ENCODE peak calls at places on chromosome 4, in eight cellular contexts. One of them, this sample, is unnamed.
A peak's percentile ranks its signal among the peaks of the same experiment; 100 is the strongest.

GRCh38 chr4:81606166-81606565 is 134.5 kb upstream of the RASGEF1B start:
- DNase-seq in suprapubic skin: no peak
- DNase-seq in heart left ventricle: no peak
- DNase-seq in GM12892: no peak
- DNase-seq in HepG2: no peak
- DNase-seq in body of pancreas: no peak
- DNase-seq in GM12891: no peak
- DNase-seq in A549: no peak
- DNase-seq in this sample: no peak

GRCh38 chr4:105520819-105521790 is 31.3 kb upstream of the ARHGEF38 start:
- DNase-seq in suprapubic skin: no peak
- DNase-seq in heart left ventricle: peak; percentile 20
- DNase-seq in GM12892: peak; percentile 26
- DNase-seq in HepG2: peak; percentile 35
- DNase-seq in body of pancreas: peak; percentile 51
- DNase-seq in GM12891: peak; percentile 22
- DNase-seq in A549: peak; percentile 34
- DNase-seq in this sample: peak; percentile 69

GRCh38 chr4:73721901-73722300 is 18.5 kb upstream of the CXCL8 start:
- DNase-seq in suprapubic skin: no peak
- DNase-seq in heart left ventricle: no peak
- DNase-seq in GM12892: no peak
- DNase-seq in HepG2: no peak
- DNase-seq in body of pancreas: no peak
- DNase-seq in GM12891: no peak
- DNase-seq in A549: no peak
- DNase-seq in this sample: no peak

GRCh38 chr4:132056466-132056865 is 1092.6 kb upstream of the PCDH10 start:
- DNase-seq in suprapubic skin: no peak
- DNase-seq in heart left ventricle: no peak
- DNase-seq in GM12892: no peak
- DNase-seq in HepG2: no peak
- DNase-seq in body of pancreas: no peak
- DNase-seq in GM12891: no peak
- DNase-seq in A549: no peak
- DNase-seq in this sample: no peak

GRCh38 chr4:6463311-6464289 is 8.8 kb downstream of the PPP2R2C start:
- DNase-seq in suprapubic skin: peak; percentile 46
- DNase-seq in heart left ventricle: peak; percentile 5
- DNase-seq in GM12892: no peak
- DNase-seq in HepG2: no peak
- DNase-seq in body of pancreas: no peak
- DNase-seq in GM12891: no peak
- DNase-seq in A549: no peak
- DNase-seq in this sample: no peak

GRCh38 chr4:139886798-139887197 is 221.2 kb downstream of the MGST2 start:
- DNase-seq in suprapubic skin: no peak
- DNase-seq in heart left ventricle: no peak
- DNase-seq in GM12892: no peak
- DNase-seq in HepG2: no peak
- DNase-seq in body of pancreas: no peak
- DNase-seq in GM12891: no peak
- DNase-seq in A549: no peak
- DNase-seq in this sample: no peak

GRCh38 chr4:28229092-28229491 is 1368.5 kb downstream of the STIM2 start:
- DNase-seq in suprapubic skin: no peak
- DNase-seq in heart left ventricle: no peak
- DNase-seq in GM12892: no peak
- DNase-seq in HepG2: no peak
- DNase-seq in body of pancreas: no peak
- DNase-seq in GM12891: no peak
- DNase-seq in A549: peak; percentile 14
- DNase-seq in this sample: no peak

GRCh38 chr4:122458625-122459024 is 2.1 kb upstream of the IL2 start:
- DNase-seq in suprapubic skin: no peak
- DNase-seq in heart left ventricle: no peak
- DNase-seq in GM12892: peak; percentile 1
- DNase-seq in HepG2: no peak
- DNase-seq in body of pancreas: no peak
- DNase-seq in GM12891: no peak
- DNase-seq in A549: no peak
- DNase-seq in this sample: no peak

GRCh38 chr4:164383187-164384181 is 370.4 kb upstream of the SMIM31 start:
- DNase-seq in suprapubic skin: no peak
- DNase-seq in heart left ventricle: no peak
- DNase-seq in GM12892: no peak
- DNase-seq in HepG2: no peak
- DNase-seq in body of pancreas: peak; percentile 13
- DNase-seq in GM12891: no peak
- DNase-seq in A549: peak; percentile 0
- DNase-seq in this sample: peak; percentile 21

GRCh38 chr4:30720021-30720655 is at the start of gene PCDH7:
- DNase-seq in suprapubic skin: no peak
- DNase-seq in heart left ventricle: peak; percentile 30
- DNase-seq in GM12892: peak; percentile 3
- DNase-seq in HepG2: no peak
- DNase-seq in body of pancreas: no peak
- DNase-seq in GM12891: no peak
- DNase-seq in A549: peak; percentile 21
- DNase-seq in this sample: no peak

GRCh38 chr4:22492987-22493386 is 22.9 kb downstream of the ADGRA3 start:
- DNase-seq in suprapubic skin: no peak
- DNase-seq in heart left ventricle: no peak
- DNase-seq in GM12892: no peak
- DNase-seq in HepG2: no peak
- DNase-seq in body of pancreas: no peak
- DNase-seq in GM12891: no peak
- DNase-seq in A549: no peak
- DNase-seq in this sample: no peak

GRCh38 chr4:122772311-122772710 is 39.8 kb downstream of the BBS12 start:
- DNase-seq in suprapubic skin: no peak
- DNase-seq in heart left ventricle: no peak
- DNase-seq in GM12892: no peak
- DNase-seq in HepG2: no peak
- DNase-seq in body of pancreas: no peak
- DNase-seq in GM12891: no peak
- DNase-seq in A549: no peak
- DNase-seq in this sample: no peak

GRCh38 chr4:156815717-156816319 is 155.8 kb downstream of the PDGFC start:
- DNase-seq in suprapubic skin: no peak
- DNase-seq in heart left ventricle: no peak
- DNase-seq in GM12892: no peak
- DNase-seq in HepG2: no peak
- DNase-seq in body of pancreas: no peak
- DNase-seq in GM12891: no peak
- DNase-seq in A549: no peak
- DNase-seq in this sample: no peak

GRCh38 chr4:42671431-42672194 is 14.7 kb upstream of the ATP8A1 start:
- DNase-seq in suprapubic skin: no peak
- DNase-seq in heart left ventricle: no peak
- DNase-seq in GM12892: no peak
- DNase-seq in HepG2: no peak
- DNase-seq in body of pancreas: no peak
- DNase-seq in GM12891: no peak
- DNase-seq in A549: no peak
- DNase-seq in this sample: no peak

GRCh38 chr4:96912731-96913130 is 1072.8 kb downstream of the PDHA2 start:
- DNase-seq in suprapubic skin: no peak
- DNase-seq in heart left ventricle: no peak
- DNase-seq in GM12892: no peak
- DNase-seq in HepG2: no peak
- DNase-seq in body of pancreas: no peak
- DNase-seq in GM12891: no peak
- DNase-seq in A549: no peak
- DNase-seq in this sample: no peak

GRCh38 chr4:134201216-134202098 is at the start of gene PABPC4L:
- DNase-seq in suprapubic skin: peak; percentile 56
- DNase-seq in heart left ventricle: peak; percentile 70
- DNase-seq in GM12892: no peak
- DNase-seq in HepG2: no peak
- DNase-seq in body of pancreas: peak; percentile 16
- DNase-seq in GM12891: no peak
- DNase-seq in A549: peak; percentile 19
- DNase-seq in this sample: no peak

GRCh38 chr4:65416875-65417274 is 253.4 kb downstream of the EPHA5 start:
- DNase-seq in suprapubic skin: no peak
- DNase-seq in heart left ventricle: no peak
- DNase-seq in GM12892: no peak
- DNase-seq in HepG2: no peak
- DNase-seq in body of pancreas: peak; percentile 97
- DNase-seq in GM12891: no peak
- DNase-seq in A549: peak; percentile 7
- DNase-seq in this sample: no peak

GRCh38 chr4:184151988-184152485 is 65.6 kb downstream of the ENPP6 start:
- DNase-seq in suprapubic skin: no peak
- DNase-seq in heart left ventricle: no peak
- DNase-seq in GM12892: no peak
- DNase-seq in HepG2: no peak
- DNase-seq in body of pancreas: no peak
- DNase-seq in GM12891: no peak
- DNase-seq in A549: no peak
- DNase-seq in this sample: no peak

GRCh38 chr4:169249214-169249973 is 21.4 kb downstream of the SH3RF1 start:
- DNase-seq in suprapubic skin: no peak
- DNase-seq in heart left ventricle: no peak
- DNase-seq in GM12892: no peak
- DNase-seq in HepG2: peak; percentile 90
- DNase-seq in body of pancreas: no peak
- DNase-seq in GM12891: no peak
- DNase-seq in A549: peak; percentile 88
- DNase-seq in this sample: no peak

DNA sequence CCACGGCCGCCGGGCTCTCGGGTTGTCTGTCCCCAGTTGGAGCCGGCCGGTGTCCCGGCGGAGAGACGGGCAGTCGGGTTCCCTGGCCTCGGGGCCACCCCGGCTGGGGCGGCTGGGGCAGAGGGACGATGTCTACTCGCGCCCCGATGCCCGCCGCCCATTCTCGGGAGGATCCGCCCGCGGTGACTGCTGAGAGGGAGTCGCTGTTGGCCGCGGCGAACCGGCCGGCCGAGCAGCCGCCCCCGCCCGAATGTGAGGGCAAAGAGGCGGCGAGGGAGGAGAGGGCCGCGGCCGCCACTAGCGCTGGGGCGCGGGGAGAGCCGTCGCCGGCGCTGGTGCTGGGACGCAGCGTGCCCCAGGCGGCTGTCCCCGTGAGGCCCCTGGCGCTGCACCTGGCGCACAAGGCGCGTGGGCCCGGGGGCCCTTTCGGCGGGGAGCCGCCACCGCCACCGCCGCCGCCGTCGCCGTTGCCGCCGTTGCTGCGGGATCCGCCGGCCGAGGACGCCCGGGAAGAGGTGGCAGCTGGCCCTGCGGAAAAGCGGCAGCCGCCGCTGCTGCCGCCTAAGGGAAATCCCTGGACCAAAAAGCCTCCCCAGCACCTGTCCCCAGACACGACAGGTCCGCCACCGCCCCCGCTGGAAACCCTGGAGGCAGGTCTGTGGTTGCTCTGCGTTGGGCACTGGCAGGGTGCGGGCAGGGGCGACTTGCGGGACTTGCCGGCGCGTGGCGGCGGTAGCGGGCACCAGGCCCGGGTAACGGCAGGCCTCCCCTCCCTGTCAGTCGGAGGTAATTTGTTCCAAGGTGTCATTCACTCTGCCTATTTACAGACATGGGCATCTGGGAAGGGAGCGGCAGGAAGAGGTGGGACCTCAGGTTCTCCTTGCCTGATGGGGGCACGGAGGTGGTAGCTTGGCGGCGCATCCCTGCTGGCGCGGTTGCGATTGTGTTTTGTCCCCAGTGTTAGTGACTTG is 739 bp downstream of the LARP1B start:
- DNase-seq in suprapubic skin: peak; percentile 75
- DNase-seq in heart left ventricle: peak; percentile 59
- DNase-seq in GM12892: peak; percentile 52
- DNase-seq in HepG2: peak; percentile 64
- DNase-seq in body of pancreas: peak; percentile 73
- DNase-seq in GM12891: peak; percentile 51
- DNase-seq in A549: peak; percentile 71
- DNase-seq in this sample: peak; percentile 22
- TF ChIP-seq POLR2A in suprapubic skin: no peak
- TF ChIP-seq POLR2A in heart left ventricle: peak; percentile 27
- TF ChIP-seq POLR2A in GM12892: peak; percentile 15
- TF ChIP-seq POLR2A in HepG2: peak; percentile 61
- TF ChIP-seq POLR2A in body of pancreas: peak; percentile 72
- TF ChIP-seq POLR2A in GM12891: no peak
- TF ChIP-seq POLR2A in A549: no peak
- TF ChIP-seq POLR2A in this sample: no peak

GRCh38 chr4:113761682-113762060 is at the start of gene CAMK2D:
- DNase-seq in suprapubic skin: peak; percentile 87
- DNase-seq in heart left ventricle: peak; percentile 92
- DNase-seq in GM12892: peak; percentile 39
- DNase-seq in HepG2: peak; percentile 85
- DNase-seq in body of pancreas: peak; percentile 85
- DNase-seq in GM12891: peak; percentile 48
- DNase-seq in A549: peak; percentile 91
- DNase-seq in this sample: peak; percentile 74
- TF ChIP-seq POLR2A in suprapubic skin: no peak
- TF ChIP-seq POLR2A in heart left ventricle: peak; percentile 57
- TF ChIP-seq POLR2A in GM12892: no peak
- TF ChIP-seq POLR2A in HepG2: peak; percentile 53
- TF ChIP-seq POLR2A in body of pancreas: no peak
- TF ChIP-seq POLR2A in GM12891: no peak
- TF ChIP-seq POLR2A in A549: peak; percentile 31
- TF ChIP-seq POLR2A in this sample: peak; percentile 37

GRCh38 chr4:102760645-102761477 is at the start of gene MANBA:
- DNase-seq in suprapubic skin: peak; percentile 85
- DNase-seq in heart left ventricle: peak; percentile 89
- DNase-seq in GM12892: peak; percentile 92
- DNase-seq in HepG2: peak; percentile 63
- DNase-seq in body of pancreas: peak; percentile 81
- DNase-seq in GM12891: peak; percentile 92
- DNase-seq in A549: peak; percentile 72
- DNase-seq in this sample: peak; percentile 71
- TF ChIP-seq POLR2A in suprapubic skin: no peak
- TF ChIP-seq POLR2A in heart left ventricle: peak; percentile 72
- TF ChIP-seq POLR2A in GM12892: peak; percentile 92
- TF ChIP-seq POLR2A in HepG2: peak; percentile 70
- TF ChIP-seq POLR2A in body of pancreas: peak; percentile 74
- TF ChIP-seq POLR2A in GM12891: peak; percentile 91
- TF ChIP-seq POLR2A in A549: peak; percentile 72
- TF ChIP-seq POLR2A in this sample: peak; percentile 73

GRCh38 chr4:145180298-145181090 is at the start of gene OTUD4:
- DNase-seq in suprapubic skin: peak; percentile 94
- DNase-seq in heart left ventricle: peak; percentile 97
- DNase-seq in GM12892: peak; percentile 70
- DNase-seq in HepG2: peak; percentile 87
- DNase-seq in body of pancreas: peak; percentile 96
- DNase-seq in GM12891: peak; percentile 74
- DNase-seq in A549: peak; percentile 94
- DNase-seq in this sample: peak; percentile 86
- TF ChIP-seq POLR2A in suprapubic skin: no peak
- TF ChIP-seq POLR2A in heart left ventricle: peak; percentile 48
- TF ChIP-seq POLR2A in GM12892: peak; percentile 62
- TF ChIP-seq POLR2A in HepG2: peak; percentile 50
- TF ChIP-seq POLR2A in body of pancreas: peak; percentile 73
- TF ChIP-seq POLR2A in GM12891: no peak
- TF ChIP-seq POLR2A in A549: peak; percentile 36
- TF ChIP-seq POLR2A in this sample: peak; percentile 75

GRCh38 chr4:112296949-112297483 is at the start of gene ALPK1:
- DNase-seq in suprapubic skin: no peak
- DNase-seq in heart left ventricle: no peak
- DNase-seq in GM12892: no peak
- DNase-seq in HepG2: peak; percentile 33
- DNase-seq in body of pancreas: peak; percentile 30
- DNase-seq in GM12891: no peak
- DNase-seq in A549: peak; percentile 83
- DNase-seq in this sample: no peak
- TF ChIP-seq POLR2A in suprapubic skin: no peak
- TF ChIP-seq POLR2A in heart left ventricle: peak; percentile 43
- TF ChIP-seq POLR2A in GM12892: peak; percentile 44
- TF ChIP-seq POLR2A in HepG2: no peak
- TF ChIP-seq POLR2A in body of pancreas: peak; percentile 67
- TF ChIP-seq POLR2A in GM12891: peak; percentile 58
- TF ChIP-seq POLR2A in A549: no peak
- TF ChIP-seq POLR2A in this sample: peak; percentile 49

This sample was measured in tibial nerve.